ENCODE peak calls at places on chromosomes 5 and 9, in eight cellular contexts. G is mammary epithelial cell, E is MM.1S, V is HCT116, S is Panc1, Z is neural progenitor cell, F is left ventricle myocardium inferior, Y is tibial artery. X is an unnamed sample. For H3K4me1, the result is how much of the 10 kb centered on the place peaks cover.

GRCh38 chr9:125142560-125143376 is 560 bp downstream of the SCAI start:
- DNase-seq in G (no peak), Z (peak), S (no peak), V (no peak), Y (no peak), F (no peak), E (peak), X (no peak)

GRCh38 chr5:6470672-6471071 is 22.0 kb downstream of the UBE2QL1 start:
- DNase-seq in S (no peak), Y (no peak), G (no peak), Z (no peak), V (no peak), F (no peak), E (no peak), X (no peak)

GRCh38 chr9:78428640-78429039 is 131.7 kb downstream of the PSAT1 start:
- DNase-seq in E (peak), S (no peak), Z (no peak), V (no peak), F (no peak), G (no peak), Y (no peak), X (no peak)

GRCh38 chr9:130159814-130160670 is 12.2 kb upstream of the NCS1 start:
- DNase-seq in F (no peak), G (no peak), E (no peak), Y (no peak), S (no peak), V (no peak), Z (no peak), X (no peak)

GRCh38 chr5:1999794-2000193 is 117.1 kb upstream of the IRX4 start:
- DNase-seq in G (no peak), Y (no peak), V (no peak), S (no peak), F (no peak), E (no peak), Z (no peak), X (no peak)

GRCh38 chr5:84028093-84028492 is 307.4 kb upstream of the HAPLN1 start:
- DNase-seq in Y (no peak), S (no peak), G (no peak), Z (no peak), E (no peak), V (no peak), F (no peak), X (no peak)

GRCh38 chr9:21056931-21057330 is 20.8 kb downstream of the IFNB1 start:
- DNase-seq in Z (no peak), E (no peak), Y (no peak), G (peak), S (no peak), V (no peak), F (no peak), X (no peak)

GRCh38 chr9:36815023-36815422 is 219.0 kb downstream of the PAX5 start:
- DNase-seq in E (no peak), F (no peak), V (no peak), Z (no peak), G (no peak), Y (no peak), S (no peak), X (no peak)

GRCh38 chr5:16585028-16585667 is 31.6 kb downstream of the RETREG1 start:
- DNase-seq in V (no peak), S (no peak), Z (no peak), G (no peak), E (no peak), Y (no peak), F (no peak), X (no peak)

GRCh38 chr5:15993334-15993733 is 186.3 kb downstream of the MARCHF11 start:
- DNase-seq in F (no peak), G (peak), Z (no peak), V (no peak), E (no peak), Y (no peak), S (no peak), X (no peak)

GRCh38 chr5:178993955-178994579 is 1.1 kb downstream of the GRM6 start:
- DNase-seq in V (no peak), Y (no peak), G (no peak), E (no peak), Z (no peak), S (no peak), F (no peak), X (no peak)

GRCh38 chr5:38433160-38433861 is 123.1 kb downstream of the LIFR start:
- DNase-seq in F (peak), G (no peak), E (peak), V (no peak), Y (no peak), Z (no peak), S (no peak), X (no peak)

GRCh38 chr5:149228610-149229297 is 42.9 kb upstream of the AFAP1L1 start:
- DNase-seq in V (peak), G (peak), F (no peak), E (no peak), Z (peak), S (peak), Y (peak), X (no peak)

GRCh38 chr5:149227168-149227826 is 44.4 kb upstream of the AFAP1L1 start:
- DNase-seq in V (peak), E (no peak), S (no peak), F (no peak), Z (no peak), G (peak), Y (no peak), X (no peak)

GRCh38 chr5:149224282-149224681 is 47.4 kb upstream of the AFAP1L1 start:
- DNase-seq in Y (no peak), E (no peak), S (no peak), G (no peak), F (peak), Z (no peak), V (no peak), X (no peak)

GRCh38 chr5:149229298-149229937 is 42.2 kb upstream of the AFAP1L1 start:
- DNase-seq in Z (no peak), S (no peak), E (no peak), G (no peak), V (no peak), Y (no peak), F (no peak), X (no peak)
- TF ChIP-seq CTCF in Z (no peak), S (peak), E (no peak), G (no peak), V (no peak), Y (no peak), F (no peak), X (peak)

DNA sequence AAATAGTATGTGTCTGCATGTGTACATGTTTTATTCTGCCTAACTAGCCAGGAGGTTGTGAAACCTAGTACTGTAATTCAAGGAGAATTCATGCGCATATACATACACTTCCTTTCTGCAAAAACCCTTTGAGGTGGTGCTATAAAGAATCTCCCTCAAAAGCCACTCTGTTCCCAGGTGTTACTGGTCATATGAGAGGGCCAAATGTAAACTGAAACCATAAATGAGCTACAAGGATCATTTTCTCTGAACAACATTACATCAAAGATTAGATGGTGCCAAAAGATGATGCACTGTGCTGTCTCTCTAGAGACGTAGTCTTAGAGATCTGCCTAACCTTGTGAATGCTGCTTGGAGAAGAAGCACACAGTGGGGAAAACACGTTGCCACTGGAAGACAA is 15.7 kb downstream of the NREP start:
- DNase-seq in F (no peak), G (no peak), Y (no peak), V (no peak), E (peak), Z (no peak), S (no peak), X (no peak)
- H3K4me1 ChIP-seq in F (half or more), G (under half), Y (half or more), V (under half), E (under half), Z (half or more), S (under half), X (under half)

GRCh38 chr9:115877852-115878450 is 275.6 kb upstream of the PAPPA start:
- DNase-seq in S (no peak), Y (no peak), G (no peak), E (no peak), F (no peak), V (no peak), Z (no peak), X (no peak)
- TF ChIP-seq CTCF in S (no peak), Y (no peak), G (no peak), E (no peak), F (no peak), V (no peak), Z (no peak), X (no peak)

GRCh38 chr5:175896641-175897040 is 25.3 kb downstream of the CPLX2 start:
- DNase-seq in V (no peak), F (no peak), S (no peak), Z (no peak), Y (no peak), E (no peak), G (no peak), X (no peak)
- H3K4me1 ChIP-seq in V (under half), F (under half), S (under half), Z (under half), Y (under half), E (under half), G (under half), X (under half)

GRCh38 chr5:134659922-134660321 is 11.3 kb downstream of the SEC24A start:
- DNase-seq in E (no peak), Z (no peak), Y (no peak), S (no peak), F (no peak), V (no peak), G (no peak), X (no peak)
- TF ChIP-seq CTCF in E (no peak), Z (no peak), Y (no peak), S (no peak), F (no peak), V (no peak), G (no peak), X (no peak)

GRCh38 chr5:172770675-172771438 is at the start of gene DUSP1:
- DNase-seq in S (peak), V (peak), E (peak), Z (peak), F (peak), G (peak), Y (peak), X (peak)

GRCh38 chr5:172769324-172769597 is 1.7 kb downstream of the DUSP1 start:
- DNase-seq in F (no peak), Z (no peak), G (no peak), E (no peak), V (no peak), S (no peak), Y (no peak), X (no peak)

GRCh38 chr5:172770374-172770674 is 671 bp downstream of the DUSP1 start:
- DNase-seq in Y (no peak), G (no peak), Z (no peak), E (no peak), V (no peak), S (no peak), F (no peak), X (no peak)

GRCh38 chr5:172768573-172769323 is 2.2 kb downstream of the DUSP1 start:
- DNase-seq in V (no peak), G (peak), Z (no peak), F (no peak), S (peak), Y (no peak), E (no peak), X (no peak)

GRCh38 chr5:172769598-172770373 is 1.2 kb downstream of the DUSP1 start:
- DNase-seq in E (no peak), F (no peak), S (no peak), Y (no peak), G (peak), Z (peak), V (no peak), X (no peak)
- H3K4me1 ChIP-seq in E (under half), F (half or more), S (half or more), Y (under half), G (half or more), Z (under half), V (under half), X (under half)

X was measured in RWPE2.